ENCODE peak calls at places on chromosomes 2 and 18, in five cellular contexts. B is uterus, W is heart left ventricle, S is breast epithelium, M is endothelial cell of umbilical vein. P is an unnamed sample.

GRCh38 chr2:25323042-25323514 is 18.6 kb downstream of the DNMT3A start:
- DNase-seq in B (no peak), W (no peak), S (no peak), M (no peak), P (no peak)

GRCh38 chr2:108958632-108959341 is 30.2 kb downstream of the EDAR start:
- DNase-seq in B (no peak), W (peak; percentile 55), S (no peak), M (no peak), P (no peak)

GRCh38 chr2:218568190-218569037 is at the start of the genes CNOT9 and USP37:
- DNase-seq in B (peak; percentile 100), W (peak; percentile 100), S (peak; percentile 98), M (peak; percentile 99), P (peak; percentile 100)

GRCh38 chr2:105731511-105731910 is 13.2 kb upstream of the NCK2 start:
- DNase-seq in B (no peak), W (no peak), S (no peak), M (no peak), P (no peak)

GRCh38 chr2:72863046-72863445 is 24.2 kb upstream of the SPR start:
- DNase-seq in B (no peak), W (no peak), S (no peak), M (no peak), P (no peak)

GRCh38 chr2:173231042-173231441 is 123.6 kb upstream of the CDCA7 start:
- DNase-seq in B (no peak), W (no peak), S (peak; percentile 85), M (peak; percentile 58), P (peak; percentile 26)

GRCh38 chr2:149483004-149483605 is 104.5 kb downstream of the MMADHC start:
- DNase-seq in B (no peak), W (no peak), S (no peak), M (no peak), P (no peak)

GRCh38 chr18:47893939-47894699 is 36.3 kb downstream of the SMAD2 start:
- DNase-seq in B (no peak), W (no peak), S (no peak), M (peak; percentile 29), P (no peak)

GRCh38 chr2:196902828-196903227 is 23.7 kb downstream of the PGAP1 start:
- DNase-seq in B (no peak), W (no peak), S (no peak), M (no peak), P (no peak)

GRCh38 chr2:113157897-113158753 is 15.6 kb upstream of the PSD4 start:
- DNase-seq in B (no peak), W (no peak), S (no peak), M (peak; percentile 44), P (no peak)

GRCh38 chr2:15797231-15797945 is 143.0 kb upstream of the MYCN start:
- DNase-seq in B (no peak), W (no peak), S (no peak), M (no peak), P (no peak)

GRCh38 chr2:36190097-36190496 is 165.5 kb upstream of the CRIM1 start:
- DNase-seq in B (no peak), W (no peak), S (no peak), M (no peak), P (no peak)

GRCh38 chr2:179826297-179826696 is 35.1 kb downstream of the ZNF385B start:
- DNase-seq in B (no peak), W (no peak), S (no peak), M (no peak), P (no peak)

GRCh38 chr2:27720004-27720551 is 51.4 kb upstream of the MRPL33 start:
- DNase-seq in B (peak; percentile 66), W (no peak), S (no peak), M (peak; percentile 88), P (no peak)

GRCh38 chr2:96642564-96643350 is at the start of gene FER1L5:
- DNase-seq in B (peak; percentile 52), W (peak; percentile 41), S (no peak), M (no peak), P (no peak)

GRCh38 chr2:69030791-69031190 is 17.8 kb downstream of the ANTXR1 start:
- DNase-seq in B (no peak), W (no peak), S (no peak), M (no peak), P (no peak)

GRCh38 chr2:150280255-150280654 is 207.2 kb downstream of the RND3 start:
- DNase-seq in B (peak; percentile 44), W (peak; percentile 27), S (no peak), M (peak; percentile 78), P (no peak)

GRCh38 chr2:98205901-98206300 is 118.9 kb downstream of the VWA3B start:
- DNase-seq in B (no peak), W (no peak), S (no peak), M (no peak), P (no peak)

GRCh38 chr2:241932895-241933174 is 63.3 kb downstream of the RTP5 start:
- DNase-seq in B (peak; percentile 57), W (no peak), S (no peak), M (no peak), P (no peak)

GRCh38 chr2:219688560-219689445 is 61.4 kb downstream of the SLC4A3 start:
- DNase-seq in B (peak; percentile 45), W (peak; percentile 64), S (peak; percentile 37), M (no peak), P (no peak)

GRCh38 chr2:27372937-27373336 is 2.5 kb downstream of the SNX17 start:
- DNase-seq in B (no peak), W (no peak), S (no peak), M (no peak), P (no peak)

GRCh38 chr2:8219631-8220393 is 462.0 kb upstream of the ID2 start:
- DNase-seq in B (no peak), W (peak; percentile 83), S (no peak), M (no peak), P (no peak)

GRCh38 chr2:5482929-5483331 is 209.3 kb upstream of the SOX11 start:
- DNase-seq in B (no peak), W (no peak), S (no peak), M (no peak), P (no peak)

GRCh38 chr2:218259099-218259921 is 1.5 kb upstream of the GPBAR1 start:
- DNase-seq in B (peak; percentile 74), W (peak; percentile 87), S (no peak), M (peak; percentile 56), P (peak; percentile 54)

GRCh38 chr2:71299507-71299906 is 32.1 kb upstream of the ZNF638 start:
- DNase-seq in B (no peak), W (no peak), S (no peak), M (peak; percentile 63), P (no peak)

GRCh38 chr18:48796491-48797205 is 154.1 kb downstream of the SMAD7 start:
- DNase-seq in B (peak; percentile 4), W (peak; percentile 9), S (no peak), M (no peak), P (no peak)

GRCh38 chr2:70988151-70988550 is 6.5 kb downstream of the TEX261 start:
- DNase-seq in B (peak; percentile 22), W (peak; percentile 45), S (peak; percentile 11), M (no peak), P (no peak)

GRCh38 chr2:194526121-194526520 is 1130.9 kb upstream of the SLC39A10 start:
- DNase-seq in B (no peak), W (no peak), S (no peak), M (no peak), P (no peak)

GRCh38 chr18:74652392-74652988 is 54.8 kb downstream of the ZNF407 start:
- DNase-seq in B (no peak), W (no peak), S (no peak), M (peak; percentile 81), P (no peak)

GRCh38 chr2:102449370-102449974 is 23.6 kb upstream of the SLC9A4 start:
- DNase-seq in B (peak; percentile 27), W (peak; percentile 27), S (no peak), M (peak; percentile 67), P (peak; percentile 30)

GRCh38 chr18:28163201-28163778 is 13.6 kb downstream of the CDH2 start:
- DNase-seq in B (no peak), W (no peak), S (no peak), M (no peak), P (no peak)
- TF ChIP-seq POLR2A in B (no peak), W (no peak), S (no peak), M (no peak), P (no peak)

GRCh38 chr18:44764863-44765262 is 84.2 kb downstream of the SETBP1 start:
- DNase-seq in B (no peak), W (no peak), S (no peak), M (no peak), P (no peak)

GRCh38 chr18:44763327-44763726 is 82.6 kb downstream of the SETBP1 start:
- DNase-seq in B (no peak), W (no peak), S (no peak), M (no peak), P (no peak)

GRCh38 chr18:44761812-44762211 is 81.1 kb downstream of the SETBP1 start:
- DNase-seq in B (no peak), W (no peak), S (peak; percentile 49), M (no peak), P (peak; percentile 38)

GRCh38 chr18:44758821-44759624 is 78.3 kb downstream of the SETBP1 start:
- DNase-seq in B (no peak), W (no peak), S (no peak), M (no peak), P (peak; percentile 39)

GRCh38 chr18:44759925-44760342 is 79.2 kb downstream of the SETBP1 start:
- DNase-seq in B (no peak), W (no peak), S (no peak), M (no peak), P (no peak)
- TF ChIP-seq POLR2A in B (no peak), W (no peak), S (no peak), M (no peak), P (no peak)

GRCh38 chr18:59139615-59140286 is at the start of gene SEC11C:
- DNase-seq in B (peak; percentile 94), W (peak; percentile 98), S (peak; percentile 95), M (peak; percentile 99), P (peak; percentile 97)
- TF ChIP-seq POLR2A in B (peak; percentile 34), W (peak; percentile 39), S (no peak), M (no peak), P (peak; percentile 47)

DNA sequence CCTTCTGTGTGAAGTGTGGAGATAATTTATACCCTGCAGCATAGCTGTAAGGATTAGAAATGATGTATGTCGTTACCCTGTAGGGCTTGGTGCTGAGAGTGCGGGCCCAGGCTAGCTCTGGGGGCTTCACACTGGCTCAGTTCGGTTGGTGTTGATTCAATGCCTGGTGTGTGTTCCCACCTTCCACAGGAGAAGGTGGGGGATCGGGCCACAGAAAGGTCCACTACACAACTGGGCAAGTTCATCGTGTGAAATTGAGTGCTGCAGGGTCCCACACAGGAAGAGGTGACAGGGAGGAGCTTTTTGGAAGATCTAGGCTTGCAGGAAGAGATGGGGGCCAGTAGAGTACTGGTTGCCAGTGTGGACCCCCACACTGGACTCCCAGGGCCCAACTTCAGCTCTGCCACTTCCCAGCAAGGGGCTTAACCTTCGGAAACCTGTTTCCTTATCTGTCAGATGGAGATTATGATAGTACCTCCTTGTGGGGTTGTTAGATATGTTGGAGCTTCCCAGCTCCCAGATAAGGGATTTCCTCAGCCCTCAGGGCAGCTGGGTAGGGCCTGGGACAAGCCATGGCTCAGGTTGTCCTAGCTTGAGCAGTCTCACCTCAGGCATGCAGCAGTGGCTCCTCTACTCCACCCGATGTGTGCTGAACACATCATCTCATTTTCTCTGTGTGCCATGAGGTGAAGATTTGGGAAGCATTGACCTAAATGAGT is 71.5 kb downstream of the TMEM247 start:
- DNase-seq in B (no peak), W (no peak), S (no peak), M (no peak), P (no peak)
- TF ChIP-seq POLR2A in B (no peak), W (no peak), S (no peak), M (no peak), P (no peak)

P was measured in transverse colon.